ENCODE peak calls at places on chromosomes 3 and 15, in nine cellular contexts. N is Panc1, Q is GM23248, C is cardiac muscle cell, A is psoas muscle, D is breast epithelium, S is BE2C, K is adrenal gland, I is lower lobe of right lung. P is an unnamed sample. For H3K36me3, the result is how much of the 10 kb centered on the place peaks cover.

GRCh38 chr3:155497930-155498647 is 204.6 kb upstream of the STRIT1 start:
- DNase-seq in Q (peak), N (peak), I (no peak), A (no peak), S (no peak), D (no peak), K (no peak), C (peak), P (no peak)

GRCh38 chr15:41115088-41115651 is 910 bp downstream of the INO80 start:
- DNase-seq in D (no peak), Q (peak), C (peak), A (no peak), N (peak), S (peak), I (no peak), K (no peak), P (peak)

GRCh38 chr3:98038241-98038640 is 3.1 kb upstream of the GABRR3 start:
- DNase-seq in C (peak), A (no peak), I (no peak), K (no peak), S (no peak), Q (peak), N (no peak), D (no peak), P (no peak)

GRCh38 chr15:95690631-95691340 is 639.7 kb upstream of the NR2F2 start:
- DNase-seq in A (no peak), S (no peak), N (no peak), I (no peak), Q (no peak), K (no peak), C (no peak), D (no peak), P (no peak)

GRCh38 chr3:36493051-36493450 is 112.7 kb downstream of the STAC start:
- DNase-seq in Q (no peak), D (no peak), I (no peak), N (no peak), K (no peak), S (no peak), A (no peak), C (peak), P (no peak)

GRCh38 chr15:63502843-63503738 is 1.3 kb upstream of the USP3 start:
- DNase-seq in A (peak), N (peak), I (peak), Q (peak), C (peak), S (no peak), D (peak), K (peak), P (peak)

GRCh38 chr3:56799251-56799882 is 2.4 kb downstream of the ARHGEF3 start:
- DNase-seq in K (no peak), I (no peak), D (no peak), C (peak), A (no peak), S (no peak), Q (peak), N (no peak), P (peak)

GRCh38 chr3:133928903-133929607 is 33.4 kb upstream of the RAB6B start:
- DNase-seq in I (no peak), D (no peak), S (no peak), K (no peak), N (no peak), Q (no peak), A (no peak), C (no peak), P (no peak)

GRCh38 chr3:55750525-55750924 is 263.4 kb upstream of the WNT5A start:
- DNase-seq in I (peak), A (no peak), C (peak), N (no peak), S (no peak), D (peak), Q (peak), K (no peak), P (no peak)

GRCh38 chr15:31214864-31215489 is 111.7 kb upstream of the KLF13 start:
- DNase-seq in D (no peak), Q (peak), S (no peak), N (no peak), C (peak), I (peak), K (peak), A (peak), P (peak)

GRCh38 chr15:29170496-29170895 is 99.1 kb downstream of the NSMCE3 start:
- DNase-seq in D (no peak), S (no peak), N (no peak), K (no peak), A (no peak), C (no peak), Q (no peak), I (no peak), P (no peak)

GRCh38 chr15:98873441-98874218 is 134.0 kb downstream of the PGPEP1L start:
- DNase-seq in Q (peak), K (no peak), A (no peak), S (peak), N (no peak), C (peak), D (no peak), I (peak), P (no peak)

GRCh38 chr15:91942676-91943417 is 89.3 kb downstream of the SLCO3A1 start:
- DNase-seq in N (no peak), Q (peak), A (peak), D (peak), I (peak), K (peak), S (no peak), C (peak), P (no peak)

GRCh38 chr3:195401959-195402358 is 40.9 kb downstream of the ACAP2 start:
- DNase-seq in C (no peak), S (peak), A (no peak), K (no peak), I (no peak), Q (no peak), D (no peak), N (no peak), P (no peak)

GRCh38 chr3:134328846-134329245 is 45.4 kb downstream of the AMOTL2 start:
- DNase-seq in Q (no peak), I (no peak), D (no peak), C (no peak), K (no peak), S (no peak), N (no peak), A (no peak), P (no peak)

GRCh38 chr3:37129871-37130270 is 44.5 kb downstream of the LRRFIP2 start:
- DNase-seq in D (no peak), N (no peak), S (no peak), K (no peak), A (no peak), Q (peak), I (no peak), C (no peak), P (no peak)

GRCh38 chr3:160927620-160928019 is 171.6 kb downstream of the PPM1L start:
- DNase-seq in C (no peak), D (no peak), A (no peak), S (no peak), N (no peak), K (no peak), Q (no peak), I (no peak), P (no peak)

GRCh38 chr3:130516645-130517512 is at the start of gene COL6A6:
- DNase-seq in D (no peak), K (no peak), C (peak), N (no peak), Q (peak), S (peak), I (no peak), A (no peak), P (peak)

GRCh38 chr3:52044869-52045616 is 11.3 kb downstream of the DUSP7 start:
- DNase-seq in Q (no peak), K (no peak), D (no peak), S (no peak), C (no peak), A (no peak), N (no peak), I (no peak), P (peak)

GRCh38 chr3:21573291-21573690 is 177.7 kb downstream of the ZNF385D start:
- DNase-seq in I (no peak), Q (peak), K (no peak), D (no peak), N (no peak), A (no peak), C (peak), S (no peak), P (no peak)

GRCh38 chr3:10160346-10160745 is 4.4 kb upstream of the IRAK2 start:
- DNase-seq in C (no peak), I (no peak), S (no peak), A (no peak), K (no peak), D (no peak), Q (peak), N (no peak), P (no peak)

GRCh38 chr15:89230277-89230676 is 8.9 kb upstream of the RLBP1 start:
- DNase-seq in Q (peak), N (no peak), D (no peak), I (no peak), A (no peak), S (no peak), K (no peak), C (no peak), P (peak)

GRCh38 chr3:114446605-114447004 is 152.8 kb downstream of the TIGIT start:
- DNase-seq in C (no peak), K (peak), I (no peak), S (no peak), N (no peak), D (no peak), A (peak), Q (no peak), P (no peak)

GRCh38 chr3:114449271-114450007 is 155.6 kb downstream of the TIGIT start:
- DNase-seq in A (no peak), K (no peak), C (no peak), D (no peak), Q (peak), I (no peak), N (no peak), S (no peak), P (no peak)

GRCh38 chr3:114447950-114448479 is 154.2 kb downstream of the TIGIT start:
- DNase-seq in K (no peak), Q (no peak), D (no peak), C (no peak), N (no peak), S (no peak), A (no peak), I (no peak), P (no peak)

GRCh38 chr3:114445233-114445632 is 151.4 kb downstream of the TIGIT start:
- DNase-seq in D (no peak), I (no peak), K (no peak), C (no peak), S (no peak), A (no peak), Q (peak), N (no peak), P (no peak)

DNA sequence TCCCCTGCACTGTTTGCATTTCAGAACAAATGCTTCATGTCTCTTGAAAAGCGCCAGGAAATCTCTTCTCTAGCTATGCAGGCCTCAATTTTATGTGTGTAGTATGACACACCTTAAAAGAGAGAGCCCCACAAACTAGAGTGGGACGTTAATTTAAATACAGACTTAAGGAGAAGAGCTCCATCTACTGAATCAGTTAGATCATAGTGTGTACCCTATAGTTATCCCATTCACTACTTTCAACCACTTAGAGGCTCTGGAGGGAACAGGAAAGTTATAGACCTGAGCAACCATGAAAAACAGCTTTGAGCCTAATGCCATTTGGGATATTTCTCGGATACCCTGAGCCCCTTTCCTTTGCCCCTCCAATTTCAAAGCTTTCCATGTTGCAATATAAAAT is 153.7 kb downstream of the TIGIT start:
- DNase-seq in A (no peak), N (no peak), I (no peak), S (no peak), K (no peak), Q (no peak), C (no peak), D (no peak), P (no peak)
- H3K36me3 ChIP-seq in A (under half), N (under half), I (under half), S (under half), K (under half), Q (under half), C (under half), D (under half), P (under half)

GRCh38 chr15:37088436-37088835 is 11.9 kb downstream of the MEIS2 start:
- DNase-seq in K (no peak), S (no peak), C (no peak), I (no peak), A (no peak), N (no peak), Q (no peak), D (no peak), P (no peak)
- H3K36me3 ChIP-seq in K (under half), S (half or more), C (half or more), I (under half), A (under half), N (under half), Q (half or more), D (under half), P (under half)

GRCh38 chr15:70048196-70048565 is 49.5 kb downstream of the TLE3 start:
- DNase-seq in C (no peak), S (peak), N (no peak), I (peak), A (no peak), D (peak), K (peak), Q (no peak), P (peak)
- H3K36me3 ChIP-seq in C (under half), S (under half), N (under half), I (half or more), A (under half), D (under half), K (under half), Q (under half), P (under half)

GRCh38 chr3:177726807-177727206 is 529.5 kb upstream of the TBL1XR1 start:
- DNase-seq in A (peak), K (no peak), N (no peak), Q (no peak), C (no peak), D (no peak), I (no peak), S (no peak), P (no peak)
- H3K36me3 ChIP-seq in A (under half), K (under half), N (under half), Q (under half), C (under half), D (under half), I (under half), S (under half), P (under half)